ENCODE peak calls at places on chromosome 4, in ten cellular contexts. Y is Right ventricle myocardium superior; Q is AG08396; P is tibial artery; R is fibroblast of the conjunctiva; D is GM20000; H is activated naive CD4-positive, alpha-beta T cell treated with anti-CD3 and anti-CD28 coated beads, Interleukin-2, amount 10 ng/mL, durations not matched to agents 7 days and 5 days; X is mesenteric fat pad; V is HCT116; B is cardiac muscle cell. C is an unnamed sample.

GRCh38 chr4:176383273-176384077 is 63.7 kb downstream of the SPCS3 start:
- DNase-seq in Y (no peak), Q (peak; percentile 9), P (no peak), R (no peak), D (no peak), H (no peak), X (no peak), V (no peak), B (no peak), C (no peak)

GRCh38 chr4:55411621-55412020 is 15.9 kb downstream of the TMEM165 start:
- DNase-seq in Y (no peak), Q (no peak), P (no peak), R (no peak), D (no peak), H (no peak), X (no peak), V (no peak), B (no peak), C (no peak)

GRCh38 chr4:47720787-47721186 is 117.1 kb downstream of the CORIN start:
- DNase-seq in Y (no peak), Q (no peak), P (no peak), R (no peak), D (no peak), H (no peak), X (no peak), V (no peak), B (no peak), C (no peak)

GRCh38 chr4:17511041-17511949 is 595 bp downstream of the QDPR start:
- DNase-seq in Y (peak; percentile 82), Q (peak; percentile 69), P (peak; percentile 80), R (no peak), D (peak; percentile 56), H (peak; percentile 72), X (peak; percentile 90), V (peak; percentile 15), B (peak; percentile 71), C (peak; percentile 9)

GRCh38 chr4:83267835-83268475 is 16.6 kb downstream of the COQ2 start:
- DNase-seq in Y (no peak), Q (no peak), P (no peak), R (no peak), D (no peak), H (no peak), X (no peak), V (no peak), B (no peak), C (no peak)

GRCh38 chr4:187128971-187129370 is 405.3 kb upstream of the FAT1 start:
- DNase-seq in Y (no peak), Q (no peak), P (no peak), R (no peak), D (no peak), H (no peak), X (no peak), V (no peak), B (no peak), C (no peak)

GRCh38 chr4:1569461-1570151 is 114.5 kb downstream of the FAM53A start:
- DNase-seq in Y (peak; percentile 37), Q (no peak), P (peak; percentile 56), R (no peak), D (no peak), H (no peak), X (no peak), V (no peak), B (no peak), C (no peak)

GRCh38 chr4:106671711-106672110 is 303.1 kb upstream of the GIMD1 start:
- DNase-seq in Y (no peak), Q (no peak), P (no peak), R (no peak), D (no peak), H (no peak), X (no peak), V (no peak), B (no peak), C (no peak)

GRCh38 chr4:141636771-141637460 is 533 bp downstream of the IL15 start:
- DNase-seq in Y (peak; percentile 62), Q (peak; percentile 80), P (peak; percentile 69), R (no peak), D (peak; percentile 54), H (peak; percentile 47), X (no peak), V (peak; percentile 18), B (peak; percentile 75), C (peak; percentile 68)

GRCh38 chr4:98204236-98204553 is 57.0 kb upstream of the RAP1GDS1 start:
- DNase-seq in Y (no peak), Q (no peak), P (no peak), R (no peak), D (peak; percentile 26), H (no peak), X (no peak), V (no peak), B (no peak), C (no peak)

GRCh38 chr4:7524841-7525240 is 90.1 kb upstream of the PSAPL1 start:
- DNase-seq in Y (no peak), Q (no peak), P (no peak), R (no peak), D (no peak), H (no peak), X (no peak), V (no peak), B (no peak), C (no peak)

GRCh38 chr4:17785858-17786257 is 4.4 kb upstream of the FAM184B start:
- DNase-seq in Y (no peak), Q (no peak), P (no peak), R (no peak), D (no peak), H (no peak), X (no peak), V (no peak), B (no peak), C (peak; percentile 36)

GRCh38 chr4:183905593-183906485 is 732 bp downstream of the STOX2 start:
- DNase-seq in Y (peak; percentile 62), Q (peak; percentile 59), P (no peak), R (no peak), D (peak; percentile 56), H (no peak), X (no peak), V (no peak), B (peak; percentile 74), C (no peak)

C was measured in HT-29.